ENCODE peak calls at places on chromosomes 16 and 17, in ten cellular contexts. Z is amniotic stem cell; F is mesenteric fat pad; L is HepG2; O is activated CD4-positive, alpha-beta T cell treated with anti-CD3 and anti-CD28 coated beads for 24 hours; P is activated naive CD4-positive, alpha-beta T cell treated with anti-CD3 and anti-CD28 coated beads for 36 hours; N is GM12891; V is NCI-H1105 treated with DMSO at 0.1 percent for 48 hours; D is HTR-8/SVneo; U is colonic mucosa. G is an unnamed sample.

GRCh38 chr17:72120878-72121163 is at the start of gene SOX9:
- DNase-seq in Z (peak), F (no peak), L (peak), O (no peak), P (no peak), N (peak), V (peak), D (peak), U (peak), G (no peak)

GRCh38 chr16:62194828-62195227 is 158.6 kb upstream of the CDH8 start:
- DNase-seq in Z (no peak), F (no peak), L (no peak), O (no peak), P (no peak), N (no peak), V (peak), D (no peak), U (no peak), G (no peak)

GRCh38 chr17:7293821-7294613 is 422 bp downstream of the YBX2 start:
- DNase-seq in Z (no peak), F (no peak), L (peak), O (no peak), P (no peak), N (no peak), V (peak), D (no peak), U (peak), G (no peak)

GRCh38 chr16:53429221-53429943 is 4.9 kb upstream of the RBL2 start:
- DNase-seq in Z (no peak), F (no peak), L (no peak), O (no peak), P (no peak), N (no peak), V (peak), D (no peak), U (no peak), G (no peak)

GRCh38 chr16:66085651-66086050 is 280.8 kb upstream of the CDH5 start:
- DNase-seq in Z (no peak), F (no peak), L (no peak), O (no peak), P (no peak), N (no peak), V (no peak), D (no peak), U (no peak), G (no peak)

GRCh38 chr16:57261806-57262205 is 16.7 kb downstream of the ARL2BP start:
- DNase-seq in Z (no peak), F (peak), L (no peak), O (no peak), P (peak), N (no peak), V (no peak), D (no peak), U (no peak), G (no peak)

GRCh38 chr17:34163681-34164080 is 91.4 kb upstream of the CCL2 start:
- DNase-seq in Z (no peak), F (no peak), L (peak), O (no peak), P (no peak), N (no peak), V (no peak), D (no peak), U (no peak), G (no peak)

GRCh38 chr16:27403601-27403992 is 1.6 kb downstream of the IL21R start:
- DNase-seq in Z (no peak), F (no peak), L (no peak), O (no peak), P (peak), N (no peak), V (no peak), D (no peak), U (no peak), G (no peak)

GRCh38 chr17:60139438-60140285 is 10.1 kb upstream of the CA4 start:
- DNase-seq in Z (peak), F (no peak), L (peak), O (peak), P (peak), N (no peak), V (no peak), D (peak), U (peak), G (peak)

GRCh38 chr17:81052199-81052997 is 17.4 kb downstream of the BAIAP2 start:
- DNase-seq in Z (no peak), F (no peak), L (no peak), O (no peak), P (no peak), N (no peak), V (no peak), D (no peak), U (no peak), G (no peak)

GRCh38 chr16:68644715-68645493 is at the start of gene CDH3:
- DNase-seq in Z (no peak), F (no peak), L (no peak), O (no peak), P (peak), N (peak), V (peak), D (no peak), U (peak), G (no peak)

G was measured in stimulated activated effector memory CD8-positive, alpha-beta T cell treated with anti-CD3 and anti-CD28 coated beads, Interleukin-12 subunit alpha, Interleukin-12 subunit beta, amount 100 ng/mL, for 72 hours.